ENCODE peak calls at places on chromosomes 3 and 15, in four cellular contexts. G is stimulated activated CD4-positive, alpha-beta T cell treated with anti-CD3 and anti-CD28 coated beads, Interleukin-2, amount 100 ng/mL, for 24 hours; D is iris pigment epithelial cell; N is GDM1. X is an unnamed sample.

GRCh38 chr15:96125681-96126080 is 204.8 kb upstream of the NR2F2 start:
- DNase-seq in N (no peak), G (no peak), D (peak), X (no peak)

GRCh38 chr15:101027920-101028319 is 108.8 kb downstream of the LRRK1 start:
- DNase-seq in G (no peak), D (no peak), N (no peak), X (no peak)

GRCh38 chr3:190499157-190499556 is 14.7 kb upstream of the IL1RAP start:
- DNase-seq in D (no peak), N (no peak), G (no peak), X (no peak)

GRCh38 chr3:148727242-148727641 is 29.5 kb downstream of the AGTR1 start:
- DNase-seq in D (peak), G (peak), N (no peak), X (no peak)

GRCh38 chr3:162597221-162597620 is 1100.6 kb downstream of the OTOL1 start:
- DNase-seq in D (no peak), N (no peak), G (no peak), X (no peak)

GRCh38 chr3:41575754-41576153 is 376.4 kb downstream of the CTNNB1 start:
- DNase-seq in G (no peak), D (no peak), N (no peak), X (no peak)

GRCh38 chr3:124448954-124449353 is 281.3 kb upstream of the UMPS start:
- DNase-seq in N (no peak), D (no peak), G (no peak), X (no peak)

GRCh38 chr3:197231326-197231725 is 67.1 kb downstream of the DLG1 start:
- DNase-seq in G (no peak), D (no peak), N (no peak), X (no peak)

GRCh38 chr3:14806641-14807263 is 12.0 kb upstream of the FGD5 start:
- DNase-seq in G (peak), D (peak), N (peak), X (no peak)

GRCh38 chr3:72163809-72164634 is 379.1 kb upstream of the PROK2 start:
- DNase-seq in G (no peak), D (no peak), N (peak), X (no peak)

GRCh38 chr15:99433026-99433756 is 132.6 kb upstream of the MEF2A start:
- DNase-seq in D (no peak), N (no peak), G (no peak), X (no peak)

GRCh38 chr3:115623414-115623868 is at the start of gene GAP43:
- DNase-seq in D (peak), N (no peak), G (peak), X (no peak)

GRCh38 chr15:78455749-78456148 is 17.7 kb downstream of the IREB2 start:
- DNase-seq in N (no peak), G (no peak), D (no peak), X (no peak)

GRCh38 chr3:98779936-98780335 is 16.8 kb downstream of the ST3GAL6 start:
- DNase-seq in G (no peak), N (no peak), D (peak), X (no peak)

GRCh38 chr15:91369823-91370222 is 269.8 kb downstream of the SV2B start:
- DNase-seq in N (peak), G (no peak), D (no peak), X (no peak)

GRCh38 chr3:141331370-141332318 is 36.7 kb upstream of the ZBTB38 start:
- DNase-seq in D (peak), N (no peak), G (no peak), X (no peak)

GRCh38 chr15:79988448-79989117 is 17.6 kb upstream of the BCL2A1 start:
- DNase-seq in D (no peak), N (no peak), G (no peak), X (no peak)